ENCODE peak calls at places on chromosomes 4 and X, in six cellular contexts. Y is K562, I is HCT116, Z is H1, K is HepG2, B is GM12878. T is an unnamed sample. For H3K4me1, the result is how much of the 10 kb centered on the place peaks cover.

GRCh38 chrX:78945186-78945912 is at the start of gene P2RY10:
- DNase-seq in B (peak), K (no peak), Z (no peak), I (no peak), Y (no peak), T (no peak)

GRCh38 chrX:19776753-19777152 is 110.6 kb downstream of the SH3KBP1 start:
- DNase-seq in K (no peak), Y (no peak), B (no peak), Z (no peak), I (no peak), T (no peak)

GRCh38 chr4:3026531-3026930 is 47.8 kb downstream of the HTT-AS start:
- DNase-seq in Z (no peak), K (no peak), I (no peak), B (no peak), Y (no peak), T (no peak)

GRCh38 chr4:105306158-105306781 is 159.6 kb downstream of the TET2 start:
- DNase-seq in Y (no peak), I (no peak), Z (no peak), B (peak), K (no peak), T (no peak)

GRCh38 chr4:74531952-74532794 is 87.2 kb downstream of the AREG start:
- DNase-seq in Y (peak), I (peak), K (peak), Z (peak), B (peak), T (peak)

GRCh38 chr4:182169987-182170386 is 73.2 kb upstream of the TENM3 start:
- DNase-seq in Z (no peak), B (no peak), Y (no peak), I (no peak), K (no peak), T (no peak)

GRCh38 chrX:2828404-2829065 is at the start of gene GYG2:
- DNase-seq in Y (peak), I (no peak), B (no peak), Z (no peak), K (peak), T (peak)

GRCh38 chr4:8610858-8611610 is 18.5 kb downstream of the CPZ start:
- DNase-seq in I (no peak), Z (no peak), Y (no peak), B (no peak), K (no peak), T (no peak)

GRCh38 chrX:27600686-27601085 is 10.5 kb downstream of the DCAF8L2 start:
- DNase-seq in I (no peak), Z (no peak), K (no peak), Y (no peak), B (no peak), T (no peak)

GRCh38 chr4:37304612-37305011 is 60.1 kb downstream of the NWD2 start:
- DNase-seq in Y (no peak), K (no peak), Z (no peak), B (no peak), I (no peak), T (no peak)

GRCh38 chr4:20483416-20483815 is 216.8 kb upstream of the PACRGL start:
- DNase-seq in I (no peak), Y (no peak), K (no peak), Z (no peak), B (no peak), T (no peak)

GRCh38 chr4:163350672-163351071 is 7.0 kb downstream of the NPY5R start:
- DNase-seq in I (peak), B (no peak), K (no peak), Y (no peak), Z (no peak), T (no peak)

GRCh38 chrX:154805696-154806091 is 409 bp upstream of the MPP1 start:
- DNase-seq in K (no peak), B (no peak), Y (no peak), I (no peak), Z (no peak), T (no peak)

GRCh38 chr4:94882756-94883155 is 125.0 kb downstream of the BMPR1B start:
- DNase-seq in Y (no peak), I (no peak), Z (no peak), B (no peak), K (no peak), T (no peak)

GRCh38 chr4:118325443-118325842 is 27.4 kb downstream of the PRSS12 start:
- DNase-seq in Z (no peak), K (no peak), I (no peak), Y (no peak), B (no peak), T (no peak)

GRCh38 chr4:154822775-154823174 is 41.7 kb downstream of the RBM46 start:
- DNase-seq in Z (no peak), Y (no peak), B (no peak), K (no peak), I (no peak), T (no peak)

GRCh38 chr4:1463088-1463926 is 57.1 kb upstream of the NKX1-1 start:
- DNase-seq in Z (no peak), I (no peak), B (no peak), K (no peak), Y (no peak), T (peak)
- TF ChIP-seq JUND in Z (no peak), I (no peak), B (no peak), K (no peak), Y (no peak), T (no peak)

GRCh38 chr4:89298160-89298559 is 9.4 kb downstream of the GPRIN3 start:
- DNase-seq in Z (no peak), I (no peak), B (no peak), K (no peak), Y (no peak), T (no peak)

GRCh38 chr4:89300490-89300889 is 7.1 kb downstream of the GPRIN3 start:
- DNase-seq in B (no peak), I (no peak), Y (no peak), K (no peak), Z (no peak), T (no peak)

GRCh38 chr4:89298788-89299152 is 8.8 kb downstream of the GPRIN3 start:
- DNase-seq in I (no peak), B (no peak), Z (no peak), Y (no peak), K (no peak), T (no peak)

GRCh38 chr4:89300060-89300459 is 7.5 kb downstream of the GPRIN3 start:
- DNase-seq in B (no peak), K (no peak), I (no peak), Z (no peak), Y (no peak), T (no peak)

GRCh38 chr4:89299153-89299789 is 8.3 kb downstream of the GPRIN3 start:
- DNase-seq in Z (no peak), I (no peak), Y (no peak), K (no peak), B (no peak), T (no peak)
- H3K4me3 ChIP-seq in Z (no peak), I (no peak), Y (no peak), K (no peak), B (no peak), T (no peak)

GRCh38 chr4:141642068-141642467 is 5.7 kb downstream of the IL15 start:
- DNase-seq in B (no peak), Y (no peak), Z (no peak), K (no peak), I (no peak), T (no peak)
- H3K4me1 ChIP-seq in B (under half), Y (under half), Z (under half), K (under half), I (under half), T (under half)

GRCh38 chr4:15691346-15692140 is 9.9 kb downstream of the FAM200B start:
- DNase-seq in Y (no peak), Z (no peak), I (no peak), K (peak), B (no peak), T (no peak)
- TF ChIP-seq JUND in Y (no peak), Z (no peak), I (no peak), K (no peak), B (no peak), T (no peak)

GRCh38 chrX:81996166-81996565 is 794.3 kb downstream of the SH3BGRL start:
- DNase-seq in K (no peak), B (no peak), Y (no peak), Z (no peak), I (no peak), T (no peak)
- H3K4me3 ChIP-seq in K (no peak), B (no peak), Y (no peak), Z (no peak), I (no peak), T (no peak)

GRCh38 chr4:145933134-145933533 is 5.5 kb downstream of the ZNF827 start:
- DNase-seq in B (no peak), K (no peak), Z (no peak), Y (no peak), I (no peak), T (no peak)
- H3K4me1 ChIP-seq in B (under half), K (under half), Z (under half), Y (under half), I (under half), T (under half)

GRCh38 chr4:40909363-40909876 is 159.7 kb downstream of the NSUN7 start:
- DNase-seq in I (peak), Z (no peak), Y (no peak), B (no peak), K (no peak), T (peak)
- TF ChIP-seq JUND in I (no peak), Z (no peak), Y (no peak), B (no peak), K (no peak), T (peak)

T was measured in SK-N-SH.